ENCODE peak calls at places on chromosomes 13 and 19, in eight cellular contexts. I is lower leg skin, Y is OCI-LY7, X is SK-N-MC, P is coronary artery, K is tibial artery, N is DND-41, E is left ventricle myocardium inferior. C is an unnamed sample.

GRCh38 chr19:49145485-49146407 is 9.4 kb downstream of the HRC start:
- DNase-seq in I (no peak), Y (peak), X (no peak), P (no peak), K (peak), N (peak), E (peak), C (peak)

GRCh38 chr13:18960637-18961227 is 220.9 kb downstream of the TUBA3C start:
- DNase-seq in I (no peak), Y (no peak), X (no peak), P (no peak), K (no peak), N (no peak), E (no peak), C (no peak)

GRCh38 chr19:47028372-47028672 is 8.7 kb downstream of the NPAS1 start:
- DNase-seq in I (no peak), Y (no peak), X (no peak), P (no peak), K (no peak), N (no peak), E (no peak), C (no peak)

GRCh38 chr13:97222934-97223710 is 989 bp downstream of the MBNL2 start:
- DNase-seq in I (no peak), Y (peak), X (peak), P (no peak), K (no peak), N (no peak), E (no peak), C (no peak)

GRCh38 chr13:113616991-113617749 is 32.6 kb downstream of the TFDP1 start:
- DNase-seq in I (no peak), Y (no peak), X (no peak), P (no peak), K (no peak), N (no peak), E (no peak), C (no peak)

GRCh38 chr19:48501446-48501960 is 10.1 kb downstream of the LMTK3 start:
- DNase-seq in I (no peak), Y (peak), X (no peak), P (peak), K (no peak), N (peak), E (no peak), C (no peak)

GRCh38 chr19:44308011-44308410 is 3.2 kb upstream of the ZNF235 start:
- DNase-seq in I (no peak), Y (no peak), X (no peak), P (no peak), K (no peak), N (no peak), E (no peak), C (no peak)

GRCh38 chr13:103517066-103517767 is 451.0 kb upstream of the SLC10A2 start:
- DNase-seq in I (no peak), Y (no peak), X (no peak), P (no peak), K (no peak), N (no peak), E (no peak), C (no peak)

GRCh38 chr13:112066624-112067004 is 335 bp upstream of the SOX1 start:
- DNase-seq in I (peak), Y (no peak), X (no peak), P (no peak), K (no peak), N (no peak), E (peak), C (peak)

GRCh38 chr19:11176466-11177193 is 20.7 kb downstream of the KANK2 start:
- DNase-seq in I (no peak), Y (no peak), X (no peak), P (no peak), K (no peak), N (no peak), E (no peak), C (no peak)

GRCh38 chr13:51520524-51520923 is 63.7 kb upstream of the WDFY2 start:
- DNase-seq in I (no peak), Y (no peak), X (no peak), P (no peak), K (no peak), N (no peak), E (no peak), C (no peak)

GRCh38 chr13:103525530-103525929 is 459.3 kb upstream of the SLC10A2 start:
- DNase-seq in I (no peak), Y (no peak), X (no peak), P (no peak), K (no peak), N (no peak), E (no peak), C (no peak)

GRCh38 chr19:38425810-38426466 is at the start of gene RASGRP4:
- DNase-seq in I (no peak), Y (no peak), X (no peak), P (no peak), K (peak), N (peak), E (peak), C (peak)

GRCh38 chr13:59494560-59494970 is 669.2 kb downstream of the DIAPH3 start:
- DNase-seq in I (no peak), Y (no peak), X (no peak), P (no peak), K (no peak), N (no peak), E (peak), C (no peak)

GRCh38 chr13:80658705-80659104 is 317.8 kb upstream of the SPRY2 start:
- DNase-seq in I (no peak), Y (no peak), X (no peak), P (no peak), K (no peak), N (no peak), E (no peak), C (no peak)

GRCh38 chr19:44883962-44884361 is 7.1 kb upstream of the TOMM40 start:
- DNase-seq in I (no peak), Y (no peak), X (no peak), P (no peak), K (no peak), N (no peak), E (no peak), C (no peak)

GRCh38 chr13:110305544-110305943 is 1.4 kb downstream of the COL4A1 start:
- DNase-seq in I (no peak), Y (no peak), X (no peak), P (no peak), K (no peak), N (no peak), E (no peak), C (no peak)

GRCh38 chr19:39003188-39003587 is 27.6 kb upstream of the FBXO17 start:
- DNase-seq in I (no peak), Y (no peak), X (no peak), P (no peak), K (no peak), N (no peak), E (no peak), C (no peak)

GRCh38 chr19:51458899-51459592 is 792 bp upstream of the SIGLEC8 start:
- DNase-seq in I (no peak), Y (no peak), X (no peak), P (peak), K (no peak), N (no peak), E (no peak), C (no peak)

GRCh38 chr19:51457351-51458013 is 772 bp downstream of the SIGLEC8 start:
- DNase-seq in I (no peak), Y (no peak), X (no peak), P (peak), K (no peak), N (no peak), E (no peak), C (no peak)

GRCh38 chr19:51458051-51458645 is at the start of gene SIGLEC8:
- DNase-seq in I (no peak), Y (no peak), X (no peak), P (peak), K (no peak), N (no peak), E (no peak), C (no peak)

GRCh38 chr19:51460164-51460992 is 2.1 kb upstream of the SIGLEC8 start:
- DNase-seq in I (no peak), Y (peak), X (no peak), P (peak), K (no peak), N (no peak), E (no peak), C (no peak)

GRCh38 chr19:51456541-51457290 is 1.5 kb downstream of the SIGLEC8 start:
- DNase-seq in I (no peak), Y (no peak), X (no peak), P (no peak), K (no peak), N (no peak), E (no peak), C (no peak)
- H3K4me3 ChIP-seq in I (no peak), Y (no peak), X (no peak), P (no peak), K (no peak), N (no peak), E (no peak), C (no peak)

GRCh38 chr19:40803170-40803856 is 4.3 kb downstream of the EGLN2 start:
- DNase-seq in I (no peak), Y (no peak), X (no peak), P (no peak), K (no peak), N (no peak), E (no peak), C (no peak)
- H3K4me3 ChIP-seq in I (no peak), Y (peak), X (no peak), P (peak), K (peak), N (no peak), E (peak), C (no peak)

DNA sequence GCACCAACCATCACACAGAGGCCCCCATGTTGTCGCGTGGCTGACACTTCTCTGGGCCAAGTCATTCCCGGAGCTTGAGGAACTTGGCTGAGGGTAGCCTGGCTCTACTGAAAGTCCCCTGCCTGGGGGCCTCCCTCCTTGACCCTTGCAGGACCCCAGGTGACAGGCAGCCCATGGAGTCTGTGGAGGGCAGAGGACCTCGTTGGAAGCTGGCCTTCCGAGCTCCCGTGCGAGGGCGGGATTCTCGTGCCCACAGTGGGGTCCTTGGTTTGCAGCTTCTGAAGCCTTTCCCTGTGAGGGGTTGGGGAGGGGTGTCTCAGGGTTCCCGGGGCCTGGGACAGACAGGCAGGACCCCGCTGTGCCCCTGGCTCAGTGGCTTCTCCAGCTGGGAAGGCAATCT is 16.4 kb downstream of the NMRK2 start:
- DNase-seq in I (no peak), Y (no peak), X (no peak), P (no peak), K (no peak), N (no peak), E (no peak), C (no peak)
- H3K4me3 ChIP-seq in I (no peak), Y (no peak), X (no peak), P (no peak), K (no peak), N (no peak), E (peak), C (no peak)

GRCh38 chr13:73832203-73832602 is 302.0 kb downstream of the KLF12 start:
- DNase-seq in I (no peak), Y (no peak), X (no peak), P (no peak), K (no peak), N (no peak), E (no peak), C (no peak)

GRCh38 chr13:73833331-73834070 is 300.7 kb downstream of the KLF12 start:
- DNase-seq in I (no peak), Y (no peak), X (no peak), P (no peak), K (no peak), N (no peak), E (no peak), C (no peak)

GRCh38 chr13:73837147-73837546 is 297.1 kb downstream of the KLF12 start:
- DNase-seq in I (no peak), Y (no peak), X (no peak), P (no peak), K (no peak), N (no peak), E (no peak), C (no peak)

DNA sequence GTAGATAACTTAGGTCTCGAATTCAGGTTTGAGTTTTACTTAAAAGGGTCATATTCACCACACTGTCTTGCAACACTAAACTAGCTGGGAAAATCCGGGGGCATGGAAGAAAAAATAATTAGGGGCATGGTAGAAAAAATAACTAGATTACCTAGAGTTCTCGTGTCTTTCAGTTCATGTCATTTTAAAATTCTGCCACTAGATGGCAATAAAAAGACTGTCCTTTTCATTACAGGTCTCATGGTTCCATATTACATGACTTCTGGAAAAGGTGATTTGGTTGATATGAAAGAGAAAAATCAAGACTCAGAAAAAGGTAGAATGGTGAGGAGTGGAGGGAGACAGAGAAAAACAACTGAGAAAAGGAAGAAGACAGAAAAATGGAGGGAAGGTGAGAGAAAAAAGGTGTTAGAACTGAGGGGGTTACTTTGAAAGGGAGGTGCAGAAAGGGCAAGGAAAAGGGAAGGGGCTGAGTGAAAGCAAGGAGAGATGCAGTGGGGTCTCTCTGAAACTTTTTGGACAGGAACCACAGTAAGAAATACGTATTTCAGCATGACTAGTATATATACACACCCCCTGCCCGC is 299.0 kb downstream of the KLF12 start:
- DNase-seq in I (no peak), Y (peak), X (peak), P (no peak), K (no peak), N (no peak), E (no peak), C (peak)
- H3K4me3 ChIP-seq in I (no peak), Y (no peak), X (no peak), P (no peak), K (no peak), N (no peak), E (no peak), C (no peak)

GRCh38 chr13:35479223-35479536 is 2.7 kb upstream of the MAB21L1 start:
- DNase-seq in I (no peak), Y (no peak), X (no peak), P (no peak), K (no peak), N (no peak), E (no peak), C (no peak)
- H3K4me3 ChIP-seq in I (no peak), Y (no peak), X (no peak), P (no peak), K (no peak), N (no peak), E (no peak), C (no peak)

DNA sequence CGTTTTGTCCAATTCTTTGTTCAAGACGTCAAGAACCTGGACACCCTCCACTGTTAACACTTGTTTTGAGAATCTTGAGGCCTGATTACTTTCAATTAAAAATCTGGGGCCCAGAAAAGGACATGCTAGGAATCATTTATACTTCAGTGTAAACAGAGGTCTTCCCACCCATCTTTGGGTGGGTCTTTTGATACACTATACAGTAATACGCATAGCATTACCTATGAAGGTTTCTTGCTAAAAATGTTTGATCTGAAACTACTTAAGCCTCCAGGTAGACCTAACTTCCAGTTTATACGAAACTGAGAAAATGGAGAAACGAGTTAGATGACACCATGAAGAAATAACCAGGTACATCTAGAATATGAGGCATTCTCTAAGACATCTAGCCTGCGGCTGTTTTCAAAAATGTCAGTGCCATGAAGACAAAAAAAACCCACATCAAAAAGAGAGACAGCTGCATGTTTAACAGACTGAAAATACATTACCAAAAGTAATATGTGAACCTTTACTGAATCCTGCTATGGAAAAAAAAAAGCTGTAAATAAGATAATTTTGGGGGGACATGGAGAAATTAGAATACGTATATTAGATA is 36.7 kb downstream of the TGDS start:
- DNase-seq in I (no peak), Y (peak), X (no peak), P (no peak), K (no peak), N (peak), E (no peak), C (peak)
- H3K4me3 ChIP-seq in I (no peak), Y (no peak), X (no peak), P (no peak), K (no peak), N (no peak), E (no peak), C (no peak)

DNA sequence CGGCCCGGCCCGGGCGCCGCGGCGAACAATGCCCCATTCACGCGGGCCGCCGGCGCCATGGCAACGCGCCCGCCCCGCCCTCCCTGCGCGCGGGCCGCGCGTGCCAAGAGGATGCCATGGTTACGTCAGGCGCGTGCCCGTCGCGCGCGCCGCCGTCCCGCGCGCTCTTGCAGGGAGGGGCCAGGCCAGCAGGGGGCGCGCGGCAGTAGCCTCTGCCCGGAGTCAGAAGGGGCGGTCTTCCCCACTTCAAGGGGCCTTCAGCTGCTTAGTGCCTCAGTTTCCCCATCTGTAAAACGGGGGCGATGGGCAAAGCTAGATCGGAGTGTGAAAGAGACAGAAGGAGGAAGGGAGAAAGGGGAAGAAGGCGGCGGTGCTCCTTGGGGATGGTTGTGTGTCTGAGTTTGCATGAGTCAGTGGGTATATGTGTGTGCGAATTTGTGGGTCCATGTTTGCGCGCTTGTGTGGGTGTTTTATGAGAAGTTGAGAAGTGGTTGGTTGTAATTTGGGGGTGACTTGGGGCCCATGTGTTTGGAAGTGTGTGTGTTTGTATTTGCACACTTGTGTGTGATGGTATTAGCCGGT is 11.6 kb upstream of the NFIX start:
- DNase-seq in I (no peak), Y (peak), X (no peak), P (peak), K (peak), N (peak), E (peak), C (peak)
- H3K4me3 ChIP-seq in I (no peak), Y (peak), X (peak), P (peak), K (peak), N (no peak), E (peak), C (peak)

GRCh38 chr19:57106646-57107235 is 13.0 kb upstream of the USP29 start:
- DNase-seq in I (no peak), Y (no peak), X (no peak), P (no peak), K (no peak), N (no peak), E (no peak), C (no peak)
- H3K4me3 ChIP-seq in I (no peak), Y (no peak), X (no peak), P (peak), K (no peak), N (no peak), E (no peak), C (no peak)

C was measured in Jurkat, Clone E6-1.